ENCODE peak calls at places on chromosomes 12 and 14, in four cellular contexts. I is HTR-8/SVneo; C is stimulated activated CD8-positive, alpha-beta memory T cell treated with anti-CD3 and anti-CD28 coated beads, Interleukin-7, amount 100 ng/mL, for 24 hours; B is foreskin fibroblast. R is an unnamed sample.

GRCh38 chr12:123879691-123880090 is 92.9 kb downstream of the CCDC92 start:
- DNase-seq in I (no peak), C (no peak), B (no peak), R (no peak)

GRCh38 chr12:118136559-118137003 is 657 bp downstream of the PEBP1 start:
- DNase-seq in I (peak; percentile 17), C (no peak), B (peak; percentile 34), R (peak; percentile 33)

GRCh38 chr12:10540776-10541205 is 35.1 kb downstream of the EIF2S3B start:
- DNase-seq in I (no peak), C (no peak), B (peak; percentile 10), R (no peak)

GRCh38 chr12:52647601-52648000 is 4.4 kb downstream of the KRT2 start:
- DNase-seq in I (no peak), C (no peak), B (no peak), R (no peak)

GRCh38 chr14:69909831-69910550 is 30.8 kb downstream of the SMOC1 start:
- DNase-seq in I (no peak), C (no peak), B (no peak), R (no peak)

GRCh38 chr14:24179961-24180726 is 8.3 kb downstream of the REC8 start:
- DNase-seq in I (no peak), C (no peak), B (peak; percentile 74), R (peak; percentile 39)

GRCh38 chr12:9692909-9693308 is 23.4 kb downstream of the CLEC2D start:
- DNase-seq in I (no peak), C (no peak), B (no peak), R (no peak)

GRCh38 chr14:51993274-51993673 is 3.9 kb downstream of the RTRAF start:
- DNase-seq in I (no peak), C (no peak), B (no peak), R (no peak)

GRCh38 chr12:20374775-20375174 is 6.4 kb downstream of the PDE3A start:
- DNase-seq in I (no peak), C (no peak), B (no peak), R (no peak)

GRCh38 chr12:119659289-119659897 is 8.5 kb upstream of the PRKAB1 start:
- DNase-seq in I (peak; percentile 33), C (no peak), B (no peak), R (no peak)

GRCh38 chr12:53365245-53365904 is 14.6 kb upstream of the SP1 start:
- DNase-seq in I (no peak), C (no peak), B (no peak), R (no peak)

GRCh38 chr14:61140872-61141271 is 140.3 kb downstream of the TMEM30B start:
- DNase-seq in I (no peak), C (no peak), B (peak; percentile 84), R (no peak)

GRCh38 chr12:121399391-121400331 is at the start of gene RNF34:
- DNase-seq in I (peak; percentile 99), C (peak; percentile 96), B (peak; percentile 99), R (peak; percentile 83)

GRCh38 chr12:90055071-90055470 is 346.4 kb upstream of the ATP2B1 start:
- DNase-seq in I (no peak), C (no peak), B (no peak), R (no peak)

R was measured in hypothalamus.